ENCODE peak calls at places on chromosomes 11 and 22, in six cellular contexts. M is K562, V is neural progenitor cell, L is uterus, Y is A549, D is right atrium auricular region. P is an unnamed sample.
A peak's percentile ranks its signal among the peaks of the same experiment; 100 is the strongest.

GRCh38 chr11:35990816-35991215 is 47.0 kb downstream of the LDLRAD3 start:
- DNase-seq in Y (no peak), D (no peak), M (no peak), L (no peak), V (no peak), P (no peak)

GRCh38 chr22:33299245-33299956 is 241.2 kb upstream of the SYN3 start:
- DNase-seq in M (no peak), V (peak; percentile 14), Y (no peak), D (no peak), L (no peak), P (no peak)

GRCh38 chr22:23183107-23183698 is 2.9 kb downstream of the BCR start:
- DNase-seq in M (peak; percentile 97), Y (no peak), D (peak; percentile 69), V (peak; percentile 96), L (no peak), P (peak; percentile 74)

GRCh38 chr11:11498195-11498594 is 123.6 kb downstream of the GALNT18 start:
- DNase-seq in V (no peak), D (no peak), L (no peak), Y (no peak), M (no peak), P (no peak)

GRCh38 chr11:6022954-6023353 is 7.6 kb downstream of the OR56A1 start:
- DNase-seq in V (peak; percentile 76), M (peak; percentile 35), Y (peak; percentile 57), D (no peak), L (no peak), P (peak; percentile 68)

GRCh38 chr22:49086181-49086580 is 741.5 kb downstream of the BRD1 start:
- DNase-seq in Y (no peak), L (no peak), D (no peak), M (no peak), V (no peak), P (no peak)

GRCh38 chr11:17828311-17828751 is 93.8 kb downstream of the KCNC1 start:
- DNase-seq in V (no peak), L (peak; percentile 61), M (no peak), Y (no peak), D (no peak), P (peak; percentile 17)

GRCh38 chr11:132187814-132188213 is 817.4 kb downstream of the NTM start:
- DNase-seq in M (no peak), V (no peak), Y (no peak), L (no peak), D (no peak), P (no peak)

GRCh38 chr11:74011360-74012071 is 2.6 kb upstream of the UCP3 start:
- DNase-seq in Y (no peak), D (no peak), L (no peak), V (no peak), M (peak; percentile 97), P (no peak)

GRCh38 chr11:128379587-128380279 is 207.6 kb downstream of the ETS1 start:
- DNase-seq in D (no peak), Y (no peak), L (no peak), M (no peak), V (no peak), P (no peak)

GRCh38 chr11:32121012-32121411 is 30.1 kb downstream of the RCN1 start:
- DNase-seq in M (no peak), L (no peak), V (no peak), D (no peak), Y (no peak), P (no peak)

GRCh38 chr11:69504127-69504526 is 22.7 kb downstream of the LINC01488 start:
- DNase-seq in Y (no peak), D (no peak), L (no peak), V (no peak), M (no peak), P (no peak)
- TF ChIP-seq CTCF in Y (no peak), D (no peak), L (no peak), V (no peak), M (no peak), P (no peak)

GRCh38 chr22:45974498-45974897 is 2.5 kb downstream of the WNT7B start:
- DNase-seq in M (no peak), Y (peak; percentile 54), L (no peak), V (no peak), D (no peak), P (no peak)

GRCh38 chr22:45977551-45978274 is 751 bp upstream of the WNT7B start:
- DNase-seq in D (no peak), L (no peak), V (peak; percentile 77), Y (peak; percentile 54), M (no peak), P (no peak)

GRCh38 chr22:45977003-45977395 is at the start of gene WNT7B:
- DNase-seq in M (peak; percentile 17), D (no peak), Y (peak; percentile 87), V (peak; percentile 72), L (no peak), P (peak; percentile 73)

GRCh38 chr22:45976351-45977002 is 485 bp downstream of the WNT7B start:
- DNase-seq in Y (no peak), D (no peak), L (no peak), V (peak; percentile 44), M (no peak), P (no peak)

GRCh38 chr22:45975266-45976161 is 1.4 kb downstream of the WNT7B start:
- DNase-seq in D (no peak), Y (no peak), V (peak; percentile 60), L (no peak), M (no peak), P (peak; percentile 67)
- H3K4me1 ChIP-seq in D (peaks cover 3% of the 10 kb centered on the region), Y (peaks cover 48% of the 10 kb centered on the region), V (peaks cover 30% of the 10 kb centered on the region), L (no peaks in the 10 kb centered on the region), M (no peaks in the 10 kb centered on the region), P (peaks cover 19% of the 10 kb centered on the region)

GRCh38 chr11:30960387-30960992 is 374.3 kb upstream of the MPPED2 start:
- DNase-seq in L (no peak), V (peak; percentile 72), D (no peak), M (peak; percentile 6), Y (peak; percentile 75), P (peak; percentile 70)
- TF ChIP-seq CTCF in L (no peak), V (peak; percentile 88), D (peak; percentile 62), M (peak; percentile 28), Y (peak; percentile 83), P (peak; percentile 86)

DNA sequence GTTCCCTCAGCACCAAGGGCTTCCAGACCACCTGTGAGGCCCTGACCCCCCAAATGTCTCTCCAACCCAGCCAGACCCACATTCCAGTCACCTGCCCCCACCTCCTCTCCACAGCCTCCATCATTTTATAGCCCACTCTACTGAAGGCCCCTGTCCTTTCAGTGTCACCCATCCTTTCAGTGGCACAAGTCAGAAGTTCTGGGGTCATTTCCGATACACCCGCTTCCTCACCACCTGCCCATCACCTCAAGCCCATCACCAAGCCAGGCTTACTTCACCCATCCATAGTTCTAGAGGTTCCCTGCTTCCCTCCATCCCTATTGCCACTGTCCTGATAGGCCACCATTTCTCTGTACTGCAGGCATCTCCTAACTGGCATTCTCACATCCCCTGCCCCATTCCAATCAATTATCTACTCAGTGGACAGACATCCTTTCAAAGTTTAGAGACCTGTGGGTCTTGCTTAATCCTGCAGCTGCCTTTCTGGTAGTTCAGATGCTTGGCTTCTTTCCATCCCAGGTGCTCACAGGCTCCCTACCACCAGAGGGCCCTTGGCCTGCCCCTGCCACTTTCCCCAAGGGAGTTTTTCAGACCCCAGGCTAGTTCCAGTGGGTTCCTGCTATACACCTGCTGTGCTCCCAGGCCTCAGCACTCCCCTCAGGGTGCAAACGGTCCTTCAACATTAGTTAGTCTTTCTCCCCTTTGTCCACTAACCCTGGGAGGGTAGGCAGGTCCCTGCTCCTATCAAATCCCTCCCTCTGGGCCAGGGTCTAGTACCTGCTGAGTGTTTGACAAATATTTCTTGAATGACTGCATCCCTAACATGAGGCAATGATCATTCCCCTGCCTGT is 7.6 kb downstream of the KCNQ1OT1 start:
- DNase-seq in D (no peak), V (peak; percentile 61), L (no peak), Y (no peak), M (no peak), P (no peak)
- H3K4me1 ChIP-seq in D (no peaks in the 10 kb centered on the region), V (peaks cover 43% of the 10 kb centered on the region), L (no peaks in the 10 kb centered on the region), Y (no peaks in the 10 kb centered on the region), M (peaks cover 5% of the 10 kb centered on the region), P (peaks cover 84% of the 10 kb centered on the region)

DNA sequence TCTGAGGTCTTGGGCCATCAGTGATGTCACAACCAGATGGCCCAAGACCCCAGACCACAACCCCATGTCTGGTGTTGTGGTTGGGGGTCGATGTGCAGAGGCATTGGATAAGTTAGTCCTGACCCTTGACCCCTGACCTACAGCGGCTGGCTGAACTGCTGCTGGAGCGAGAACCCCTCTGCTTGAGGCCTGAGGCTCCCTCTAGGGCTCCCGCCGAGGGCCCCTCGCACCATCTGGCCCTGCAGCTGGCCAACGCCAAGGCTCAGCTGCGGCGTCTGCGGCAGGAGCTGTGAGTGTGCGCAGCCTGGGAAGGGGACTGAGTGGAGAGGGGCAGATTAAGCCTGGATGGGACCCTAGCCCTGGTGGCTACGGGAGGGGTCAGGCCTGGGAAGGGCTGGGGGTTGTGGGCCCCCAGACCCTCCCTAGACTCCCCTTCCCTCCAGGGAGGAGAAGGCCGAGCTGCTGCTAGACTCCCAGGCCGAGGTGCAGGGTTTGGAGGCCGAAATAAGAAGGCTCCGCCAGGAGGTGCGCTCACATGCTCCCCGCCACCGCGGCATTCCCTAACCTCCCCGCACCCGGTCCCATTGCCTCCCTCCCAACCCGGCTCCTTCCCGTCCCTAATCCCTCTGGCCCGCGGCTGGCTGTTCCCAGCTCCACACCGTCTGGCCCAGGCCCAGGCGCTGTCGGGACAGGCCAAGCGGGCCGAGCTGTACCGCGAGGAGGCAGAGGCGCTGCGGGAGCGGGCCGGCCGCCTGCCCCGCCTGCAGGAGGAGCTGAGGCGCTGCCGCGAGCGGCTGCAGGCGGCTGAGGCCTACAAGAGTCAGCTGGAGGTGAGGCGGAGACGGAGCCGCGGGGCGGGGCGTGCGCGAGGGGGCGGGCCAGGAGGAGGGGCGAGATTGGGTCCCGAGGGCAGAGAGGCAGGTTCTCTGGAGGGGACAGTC is 2.1 kb downstream of the CCDC88B start:
- DNase-seq in Y (peak; percentile 93), D (peak; percentile 85), M (peak; percentile 95), L (peak; percentile 89), V (peak; percentile 93), P (peak; percentile 93)
- TF ChIP-seq CTCF in Y (peak; percentile 43), D (peak; percentile 69), M (peak; percentile 75), L (peak; percentile 44), V (peak; percentile 52), P (peak; percentile 45)

GRCh38 chr11:118610220-118610772 is 2.9 kb downstream of the PHLDB1 start:
- DNase-seq in Y (no peak), M (no peak), V (peak; percentile 47), D (peak; percentile 57), L (peak; percentile 22), P (no peak)

GRCh38 chr11:118609380-118610219 is 2.2 kb downstream of the PHLDB1 start:
- DNase-seq in L (peak; percentile 30), Y (no peak), D (peak; percentile 64), M (peak; percentile 12), V (peak; percentile 56), P (no peak)

GRCh38 chr11:118610773-118611432 is 3.5 kb downstream of the PHLDB1 start:
- DNase-seq in L (peak; percentile 85), D (peak; percentile 89), V (peak; percentile 91), M (peak; percentile 91), Y (peak; percentile 63), P (peak; percentile 92)

GRCh38 chr11:118614511-118614910 is 7.1 kb downstream of the PHLDB1 start:
- DNase-seq in L (no peak), Y (no peak), M (no peak), D (no peak), V (no peak), P (no peak)

GRCh38 chr11:118612378-118612777 is 5.0 kb downstream of the PHLDB1 start:
- DNase-seq in M (no peak), V (peak; percentile 7), L (no peak), Y (no peak), D (no peak), P (no peak)
- H3K4me1 ChIP-seq in M (peaks cover 12% of the 10 kb centered on the region), V (peaks cover 67% of the 10 kb centered on the region), L (no peaks in the 10 kb centered on the region), Y (peaks cover 34% of the 10 kb centered on the region), D (no peaks in the 10 kb centered on the region), P (peaks cover 61% of the 10 kb centered on the region)

P was measured in hepatocyte.